ENCODE peak calls at places on chromosomes 2 and 18, in nine cellular contexts. One of them, this sample, is unnamed.

GRCh38 chr2:1544478-1545069 is 131.3 kb downstream of the TPO start:
- DNase-seq in T-helper 1 cell: no peak
- DNase-seq in non-pigmented ciliary epithelial cell: no peak
- DNase-seq in nucleus accumbens: peak; percentile 37
- DNase-seq in ELR: peak; percentile 73
- DNase-seq in psoas muscle: no peak
- DNase-seq in AG04450: no peak
- DNase-seq in brain pericyte: no peak
- DNase-seq in iris pigment epithelial cell: peak; percentile 46
- DNase-seq in this sample: no peak

GRCh38 chr2:99825630-99826029 is 316.8 kb downstream of the AFF3 start:
- DNase-seq in non-pigmented ciliary epithelial cell: no peak
- DNase-seq in nucleus accumbens: no peak
- DNase-seq in T-helper 1 cell: no peak
- DNase-seq in brain pericyte: no peak
- DNase-seq in iris pigment epithelial cell: no peak
- DNase-seq in AG04450: no peak
- DNase-seq in psoas muscle: no peak
- DNase-seq in ELR: no peak
- DNase-seq in this sample: no peak

GRCh38 chr2:72935611-72935957 is 18.3 kb downstream of the EMX1 start:
- DNase-seq in ELR: no peak
- DNase-seq in non-pigmented ciliary epithelial cell: no peak
- DNase-seq in AG04450: no peak
- DNase-seq in T-helper 1 cell: no peak
- DNase-seq in brain pericyte: no peak
- DNase-seq in nucleus accumbens: no peak
- DNase-seq in iris pigment epithelial cell: no peak
- DNase-seq in psoas muscle: no peak
- DNase-seq in this sample: no peak

GRCh38 chr2:198162276-198162675 is 357.9 kb downstream of the PLCL1 start:
- DNase-seq in ELR: no peak
- DNase-seq in nucleus accumbens: no peak
- DNase-seq in psoas muscle: no peak
- DNase-seq in AG04450: no peak
- DNase-seq in T-helper 1 cell: no peak
- DNase-seq in iris pigment epithelial cell: no peak
- DNase-seq in non-pigmented ciliary epithelial cell: no peak
- DNase-seq in brain pericyte: no peak
- DNase-seq in this sample: no peak

GRCh38 chr2:9244985-9245544 is 38.5 kb downstream of the ASAP2 start:
- DNase-seq in non-pigmented ciliary epithelial cell: no peak
- DNase-seq in ELR: peak; percentile 43
- DNase-seq in T-helper 1 cell: peak; percentile 34
- DNase-seq in iris pigment epithelial cell: no peak
- DNase-seq in psoas muscle: no peak
- DNase-seq in brain pericyte: no peak
- DNase-seq in AG04450: no peak
- DNase-seq in nucleus accumbens: no peak
- DNase-seq in this sample: no peak

GRCh38 chr2:237383991-237384671 is 29.8 kb downstream of the COL6A3 start:
- DNase-seq in iris pigment epithelial cell: peak; percentile 74
- DNase-seq in nucleus accumbens: no peak
- DNase-seq in brain pericyte: no peak
- DNase-seq in ELR: peak; percentile 19
- DNase-seq in non-pigmented ciliary epithelial cell: no peak
- DNase-seq in T-helper 1 cell: no peak
- DNase-seq in psoas muscle: no peak
- DNase-seq in AG04450: peak; percentile 89
- DNase-seq in this sample: no peak

GRCh38 chr2:121638333-121638732 is 10.9 kb downstream of the CLASP1 start:
- DNase-seq in non-pigmented ciliary epithelial cell: no peak
- DNase-seq in ELR: no peak
- DNase-seq in T-helper 1 cell: no peak
- DNase-seq in iris pigment epithelial cell: peak; percentile 61
- DNase-seq in psoas muscle: no peak
- DNase-seq in brain pericyte: no peak
- DNase-seq in AG04450: no peak
- DNase-seq in nucleus accumbens: no peak
- DNase-seq in this sample: no peak

GRCh38 chr2:152056418-152056817 is 42.4 kb downstream of the CACNB4 start:
- DNase-seq in psoas muscle: no peak
- DNase-seq in iris pigment epithelial cell: no peak
- DNase-seq in ELR: no peak
- DNase-seq in brain pericyte: no peak
- DNase-seq in AG04450: no peak
- DNase-seq in T-helper 1 cell: no peak
- DNase-seq in nucleus accumbens: no peak
- DNase-seq in non-pigmented ciliary epithelial cell: no peak
- DNase-seq in this sample: no peak

GRCh38 chr2:168526641-168527040 is 70.6 kb downstream of the CERS6 start:
- DNase-seq in psoas muscle: no peak
- DNase-seq in iris pigment epithelial cell: peak; percentile 54
- DNase-seq in ELR: no peak
- DNase-seq in AG04450: no peak
- DNase-seq in non-pigmented ciliary epithelial cell: no peak
- DNase-seq in nucleus accumbens: no peak
- DNase-seq in brain pericyte: no peak
- DNase-seq in T-helper 1 cell: no peak
- DNase-seq in this sample: no peak

GRCh38 chr2:37585295-37585908 is 86.0 kb downstream of the CDC42EP3 start:
- DNase-seq in brain pericyte: no peak
- DNase-seq in T-helper 1 cell: peak; percentile 36
- DNase-seq in ELR: no peak
- DNase-seq in iris pigment epithelial cell: peak; percentile 73
- DNase-seq in nucleus accumbens: no peak
- DNase-seq in AG04450: no peak
- DNase-seq in psoas muscle: no peak
- DNase-seq in non-pigmented ciliary epithelial cell: no peak
- DNase-seq in this sample: no peak

GRCh38 chr2:86186431-86186830 is 8.8 kb downstream of the IMMT start:
- DNase-seq in ELR: no peak
- DNase-seq in nucleus accumbens: no peak
- DNase-seq in AG04450: no peak
- DNase-seq in psoas muscle: no peak
- DNase-seq in T-helper 1 cell: peak; percentile 11
- DNase-seq in brain pericyte: no peak
- DNase-seq in iris pigment epithelial cell: no peak
- DNase-seq in non-pigmented ciliary epithelial cell: no peak
- DNase-seq in this sample: no peak

GRCh38 chr18:46485675-46486200 is 171.3 kb downstream of the LOXHD1 start:
- DNase-seq in nucleus accumbens: no peak
- DNase-seq in iris pigment epithelial cell: no peak
- DNase-seq in psoas muscle: no peak
- DNase-seq in AG04450: no peak
- DNase-seq in ELR: peak; percentile 3
- DNase-seq in brain pericyte: no peak
- DNase-seq in T-helper 1 cell: no peak
- DNase-seq in non-pigmented ciliary epithelial cell: no peak
- DNase-seq in this sample: no peak

GRCh38 chr18:41922171-41922570 is 32.9 kb upstream of the PIK3C3 start:
- DNase-seq in brain pericyte: no peak
- DNase-seq in iris pigment epithelial cell: no peak
- DNase-seq in nucleus accumbens: no peak
- DNase-seq in psoas muscle: no peak
- DNase-seq in ELR: no peak
- DNase-seq in T-helper 1 cell: no peak
- DNase-seq in AG04450: no peak
- DNase-seq in non-pigmented ciliary epithelial cell: no peak
- DNase-seq in this sample: no peak

GRCh38 chr2:63050186-63050915 is at the start of gene OTX1:
- DNase-seq in AG04450: no peak
- DNase-seq in ELR: peak; percentile 87
- DNase-seq in T-helper 1 cell: peak; percentile 71
- DNase-seq in nucleus accumbens: no peak
- DNase-seq in brain pericyte: no peak
- DNase-seq in psoas muscle: peak; percentile 56
- DNase-seq in non-pigmented ciliary epithelial cell: no peak
- DNase-seq in iris pigment epithelial cell: peak; percentile 61
- DNase-seq in this sample: no peak

GRCh38 chr2:217182996-217183395 is 323.1 kb upstream of the TNP1 start:
- DNase-seq in ELR: no peak
- DNase-seq in psoas muscle: no peak
- DNase-seq in iris pigment epithelial cell: no peak
- DNase-seq in T-helper 1 cell: no peak
- DNase-seq in non-pigmented ciliary epithelial cell: no peak
- DNase-seq in nucleus accumbens: no peak
- DNase-seq in brain pericyte: no peak
- DNase-seq in AG04450: no peak
- DNase-seq in this sample: no peak

GRCh38 chr2:115529627-115530026 is 1087.2 kb downstream of the DPP10 start:
- DNase-seq in brain pericyte: no peak
- DNase-seq in psoas muscle: no peak
- DNase-seq in T-helper 1 cell: no peak
- DNase-seq in ELR: no peak
- DNase-seq in AG04450: no peak
- DNase-seq in non-pigmented ciliary epithelial cell: no peak
- DNase-seq in iris pigment epithelial cell: no peak
- DNase-seq in nucleus accumbens: no peak
- DNase-seq in this sample: no peak

GRCh38 chr2:24469148-24469547 is 21.9 kb upstream of the NCOA1 start:
- DNase-seq in T-helper 1 cell: no peak
- DNase-seq in nucleus accumbens: no peak
- DNase-seq in non-pigmented ciliary epithelial cell: no peak
- DNase-seq in brain pericyte: no peak
- DNase-seq in iris pigment epithelial cell: no peak
- DNase-seq in psoas muscle: no peak
- DNase-seq in ELR: no peak
- DNase-seq in AG04450: no peak
- DNase-seq in this sample: no peak

GRCh38 chr2:74845217-74845751 is 11.4 kb downstream of the HK2 start:
- DNase-seq in ELR: peak; percentile 97
- DNase-seq in AG04450: peak; percentile 61
- DNase-seq in brain pericyte: peak; percentile 61
- DNase-seq in nucleus accumbens: peak; percentile 37
- DNase-seq in T-helper 1 cell: peak; percentile 48
- DNase-seq in psoas muscle: peak; percentile 86
- DNase-seq in iris pigment epithelial cell: peak; percentile 95
- DNase-seq in non-pigmented ciliary epithelial cell: peak; percentile 69
- DNase-seq in this sample: peak; percentile 81

GRCh38 chr2:74259191-74259590 is 60.8 kb downstream of the MTHFD2 start:
- DNase-seq in psoas muscle: no peak
- DNase-seq in ELR: no peak
- DNase-seq in nucleus accumbens: no peak
- DNase-seq in iris pigment epithelial cell: no peak
- DNase-seq in brain pericyte: no peak
- DNase-seq in non-pigmented ciliary epithelial cell: no peak
- DNase-seq in AG04450: no peak
- DNase-seq in T-helper 1 cell: no peak
- DNase-seq in this sample: no peak

GRCh38 chr2:32910883-32911598 is 35.7 kb upstream of the LTBP1 start:
- DNase-seq in ELR: no peak
- DNase-seq in T-helper 1 cell: no peak
- DNase-seq in nucleus accumbens: no peak
- DNase-seq in brain pericyte: no peak
- DNase-seq in iris pigment epithelial cell: no peak
- DNase-seq in psoas muscle: no peak
- DNase-seq in AG04450: no peak
- DNase-seq in non-pigmented ciliary epithelial cell: no peak
- DNase-seq in this sample: no peak

This sample was measured in left cardiac atrium.